ENCODE peak calls at places on chromosome 12, in five cellular contexts. R is SK-N-SH, S is K562, Y is GM12878, I is HepG2. C is an unnamed sample.

GRCh38 chr12:123150273-123150803 is 552 bp downstream of the PITPNM2 start:
- DNase-seq in R (peak), S (peak), Y (no peak), I (no peak), C (peak)

GRCh38 chr12:19198272-19198671 is 68.7 kb downstream of the PLEKHA5 start:
- DNase-seq in R (no peak), S (no peak), Y (no peak), I (no peak), C (no peak)

GRCh38 chr12:2190896-2191533 is 138.2 kb downstream of the CACNA1C start:
- DNase-seq in R (no peak), S (no peak), Y (no peak), I (no peak), C (no peak)

GRCh38 chr12:81229718-81230117 is 151.8 kb downstream of the ACSS3 start:
- DNase-seq in R (no peak), S (no peak), Y (no peak), I (no peak), C (no peak)

GRCh38 chr12:1616233-1617066 is 12.6 kb upstream of the WNT5B start:
- DNase-seq in R (no peak), S (no peak), Y (no peak), I (no peak), C (no peak)

GRCh38 chr12:109873653-109874052 is 6.7 kb downstream of the GLTP start:
- DNase-seq in R (no peak), S (no peak), Y (no peak), I (no peak), C (no peak)

GRCh38 chr12:80445083-80445482 is 1.0 kb downstream of the PTPRQ start:
- DNase-seq in R (no peak), S (no peak), Y (no peak), I (no peak), C (no peak)

GRCh38 chr12:87086118-87086891 is 830.1 kb upstream of the MGAT4C start:
- DNase-seq in R (no peak), S (no peak), Y (no peak), I (no peak), C (no peak)

GRCh38 chr12:65742481-65742971 is 81.8 kb upstream of the HMGA2 start:
- DNase-seq in R (no peak), S (no peak), Y (no peak), I (no peak), C (no peak)

GRCh38 chr12:83153156-83153555 is 466.4 kb downstream of the TMTC2 start:
- DNase-seq in R (no peak), S (no peak), Y (peak), I (no peak), C (no peak)

GRCh38 chr12:103930787-103931536 is 752 bp downstream of the HSP90B1 start:
- DNase-seq in R (no peak), S (peak), Y (no peak), I (peak), C (peak)

GRCh38 chr12:13691598-13691997 is 289.8 kb downstream of the GRIN2B start:
- DNase-seq in R (no peak), S (no peak), Y (no peak), I (no peak), C (no peak)

GRCh38 chr12:50537538-50537919 is 32.7 kb downstream of the DIP2B start:
- DNase-seq in R (no peak), S (no peak), Y (no peak), I (no peak), C (no peak)

GRCh38 chr12:25529738-25530137 is 23.3 kb downstream of the LMNTD1 start:
- DNase-seq in R (no peak), S (no peak), Y (no peak), I (no peak), C (no peak)

GRCh38 chr12:31005944-31006361 is 67.7 kb upstream of the DDX11 start:
- DNase-seq in R (peak), S (no peak), Y (no peak), I (no peak), C (no peak)

GRCh38 chr12:1529862-1530591 is 64.4 kb downstream of the FBXL14 start:
- DNase-seq in R (peak), S (peak), Y (no peak), I (no peak), C (peak)

GRCh38 chr12:109944975-109945374 is 44.9 kb downstream of the TCHP start:
- DNase-seq in R (peak), S (no peak), Y (no peak), I (peak), C (no peak)

GRCh38 chr12:25677180-25677937 is 124.3 kb upstream of the LMNTD1 start:
- DNase-seq in R (no peak), S (no peak), Y (no peak), I (no peak), C (no peak)

GRCh38 chr12:59548930-59549329 is 46.9 kb upstream of the SLC16A7 start:
- DNase-seq in R (no peak), S (no peak), Y (no peak), I (no peak), C (no peak)

GRCh38 chr12:15662303-15662980 is 126.7 kb downstream of the EPS8 start:
- DNase-seq in R (no peak), S (no peak), Y (no peak), I (no peak), C (no peak)

GRCh38 chr12:111314949-111315539 is 53.9 kb downstream of the PHETA1 start:
- DNase-seq in R (no peak), S (no peak), Y (no peak), I (no peak), C (no peak)

GRCh38 chr12:103538397-103538796 is 42.6 kb upstream of the C12orf42 start:
- DNase-seq in R (no peak), S (no peak), Y (no peak), I (no peak), C (no peak)

GRCh38 chr12:9931245-9931644 is 925 bp downstream of the CLEC2A start:
- DNase-seq in R (no peak), S (no peak), Y (no peak), I (no peak), C (no peak)

GRCh38 chr12:51773145-51773869 is 75.2 kb downstream of the FIGNL2 start:
- DNase-seq in R (no peak), S (no peak), Y (no peak), I (no peak), C (no peak)

GRCh38 chr12:91361864-91362263 is 179.2 kb upstream of the DCN start:
- DNase-seq in R (no peak), S (peak), Y (no peak), I (peak), C (peak)

GRCh38 chr12:31959701-31960391 is 631 bp downstream of the RESF1 start:
- DNase-seq in R (peak), S (peak), Y (peak), I (peak), C (peak)

GRCh38 chr12:143964-144649 is 69.8 kb downstream of the SLC6A12 start:
- DNase-seq in R (no peak), S (no peak), Y (no peak), I (peak), C (no peak)

GRCh38 chr12:25924535-25925001 is 33.9 kb upstream of the RASSF8 start:
- DNase-seq in R (no peak), S (no peak), Y (no peak), I (no peak), C (peak)

GRCh38 chr12:121120323-121120722 is 12.4 kb upstream of the P2RX7 start:
- DNase-seq in R (no peak), S (no peak), Y (no peak), I (no peak), C (no peak)
- TF ChIP-seq FOXM1 in R (no peak), S (no peak), Y (no peak), I (no peak), C (no peak)

GRCh38 chr12:105740970-105741725 is 397.6 kb downstream of the NUAK1 start:
- DNase-seq in R (no peak), S (no peak), Y (no peak), I (no peak), C (no peak)
- TF ChIP-seq FOXM1 in R (no peak), S (no peak), Y (no peak), I (no peak), C (no peak)

GRCh38 chr12:121803861-121804416 is at the start of gene SETD1B:
- DNase-seq in R (peak), S (peak), Y (no peak), I (no peak), C (no peak)

GRCh38 chr12:121806556-121807308 is 2.9 kb downstream of the SETD1B start:
- DNase-seq in R (peak), S (peak), Y (no peak), I (no peak), C (no peak)

GRCh38 chr12:121805800-121806555 is 2.2 kb downstream of the SETD1B start:
- DNase-seq in R (no peak), S (peak), Y (no peak), I (no peak), C (no peak)

GRCh38 chr12:121804417-121805111 is 755 bp downstream of the SETD1B start:
- DNase-seq in R (peak), S (peak), Y (no peak), I (peak), C (no peak)

DNA sequence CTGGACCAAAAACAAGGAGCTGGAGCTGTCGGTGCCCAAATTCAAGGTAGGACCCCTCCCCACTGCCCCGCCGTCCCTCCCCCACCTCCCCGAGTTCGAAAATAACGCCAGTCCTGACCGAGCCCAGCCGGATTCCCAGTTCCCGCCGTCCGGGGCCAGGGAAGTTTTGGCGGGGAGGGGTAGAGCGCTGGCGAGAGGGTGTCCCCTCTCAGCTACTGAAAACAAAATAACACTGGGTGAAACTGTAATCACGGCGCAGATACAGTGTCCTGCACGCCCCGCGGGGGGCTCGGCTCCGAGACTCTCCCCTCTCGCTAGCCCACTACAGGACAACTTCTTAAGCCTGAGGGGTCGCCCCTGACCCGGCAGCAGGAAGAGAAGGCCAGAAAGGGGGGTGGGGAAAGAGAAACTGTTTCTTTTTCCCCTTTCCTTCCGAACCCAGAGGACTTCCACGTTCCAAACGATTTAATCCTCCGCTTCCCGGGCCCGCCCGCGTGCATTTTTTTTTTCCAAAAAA is 1.4 kb downstream of the SETD1B start:
- DNase-seq in R (peak), S (no peak), Y (no peak), I (no peak), C (no peak)
- TF ChIP-seq FOXM1 in R (no peak), S (no peak), Y (no peak), I (no peak), C (no peak)

GRCh38 chr12:39341179-39341578 is 101.7 kb downstream of the KIF21A start:
- DNase-seq in R (no peak), S (no peak), Y (peak), I (peak), C (no peak)
- TF ChIP-seq FOXM1 in R (no peak), S (no peak), Y (peak), I (no peak), C (no peak)